ENCODE peak calls at places on chromosomes 11 and 22, in four cellular contexts. M is heart left ventricle, X is cardiac muscle cell, B is testis. J is an unnamed sample.

GRCh38 chr11:86594746-86595145 is 77.7 kb downstream of the ME3 start:
- DNase-seq in M (no peak), X (no peak), B (no peak), J (no peak)

GRCh38 chr11:69335461-69336386 is 41.8 kb downstream of the MYEOV start:
- DNase-seq in B (no peak), X (no peak), M (no peak), J (peak; percentile 13)

GRCh38 chr11:57514538-57515331 is 767 bp downstream of the SLC43A1 start:
- DNase-seq in X (peak; percentile 51), B (peak; percentile 66), M (peak; percentile 72), J (peak; percentile 83)

GRCh38 chr11:129056916-129057315 is 114.2 kb upstream of the TP53AIP1 start:
- DNase-seq in X (no peak), B (no peak), M (no peak), J (no peak)

GRCh38 chr11:69907611-69908010 is 88.4 kb upstream of the FGF3 start:
- DNase-seq in M (no peak), X (no peak), B (no peak), J (no peak)

GRCh38 chr11:34145073-34145472 is 39.6 kb downstream of the NAT10 start:
- DNase-seq in X (peak; percentile 20), M (no peak), B (no peak), J (no peak)

GRCh38 chr22:41968601-41969000 is 642 bp upstream of the SEPTIN3 start:
- DNase-seq in X (no peak), B (peak; percentile 39), M (no peak), J (peak; percentile 50)

GRCh38 chr11:108732395-108732794 is 67.5 kb downstream of the DDX10 start:
- DNase-seq in X (no peak), B (no peak), M (no peak), J (no peak)

GRCh38 chr22:39290248-39290720 is 29.1 kb downstream of the RPL3 start:
- DNase-seq in B (no peak), X (no peak), M (no peak), J (no peak)

GRCh38 chr11:101091781-101092180 is 37.8 kb downstream of the PGR start:
- DNase-seq in M (no peak), X (no peak), B (no peak), J (no peak)

DNA sequence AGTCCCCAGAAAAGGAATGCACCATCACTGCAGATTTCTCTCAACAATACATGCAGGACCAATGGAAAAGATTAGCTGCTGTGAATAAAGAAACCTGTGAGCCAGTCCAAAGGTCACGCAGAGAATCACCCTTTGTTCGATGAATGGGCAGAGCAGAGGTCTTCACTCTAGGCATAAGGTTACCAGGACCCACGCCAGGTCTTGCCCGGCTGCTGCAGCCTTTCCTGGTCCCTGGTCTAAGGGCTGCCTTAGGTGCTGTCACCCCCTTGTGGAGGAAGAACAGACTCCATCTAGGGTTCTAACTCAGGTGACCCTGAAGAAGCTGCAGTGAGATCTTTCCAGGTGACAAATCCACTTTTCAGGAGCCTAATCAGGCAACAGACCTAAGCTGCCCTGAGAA is 29.0 kb upstream of the NAP1L4 start:
- DNase-seq in B (peak; percentile 70), M (no peak), X (peak; percentile 64), J (peak; percentile 44)
- TF ChIP-seq CTCF in B (peak; percentile 31), M (peak; percentile 30), X (peak; percentile 45), J (peak; percentile 55)

DNA sequence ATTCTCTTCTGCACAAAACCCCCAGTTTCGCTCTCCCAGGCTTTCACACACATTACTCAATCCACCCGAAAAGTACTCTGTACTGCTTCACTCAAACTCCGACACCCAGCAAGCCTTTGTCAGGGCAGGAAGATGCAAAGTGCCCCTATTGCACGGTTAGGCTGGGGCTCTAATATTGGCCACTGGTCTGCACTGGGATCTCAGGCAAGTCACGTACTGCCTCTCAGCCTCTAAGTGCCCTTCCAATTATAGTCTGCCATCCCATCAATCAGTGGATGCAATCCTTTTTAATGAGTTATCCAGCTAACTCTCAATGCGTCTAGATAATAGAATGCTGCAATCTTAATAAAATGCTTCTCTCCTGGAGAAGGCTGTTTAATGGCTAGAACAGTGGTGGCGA is 37.1 kb downstream of the CLMP start:
- DNase-seq in X (peak; percentile 55), M (no peak), B (no peak), J (no peak)
- H3K27ac ChIP-seq in X (peak overlapping the region; percentile 90), M (no peak overlapping the region), B (no peak overlapping the region), J (no peak overlapping the region)

GRCh38 chr22:20258584-20259335 is 9.4 kb downstream of the RTN4R start:
- DNase-seq in M (no peak), B (no peak), X (no peak), J (no peak)

GRCh38 chr22:20256562-20257473 is 11.3 kb downstream of the RTN4R start:
- DNase-seq in B (no peak), X (no peak), M (no peak), J (no peak)

GRCh38 chr22:20256042-20256441 is 12.1 kb downstream of the RTN4R start:
- DNase-seq in B (no peak), M (no peak), X (no peak), J (no peak)

GRCh38 chr22:20259336-20259705 is 8.8 kb downstream of the RTN4R start:
- DNase-seq in X (no peak), M (no peak), B (no peak), J (no peak)

DNA sequence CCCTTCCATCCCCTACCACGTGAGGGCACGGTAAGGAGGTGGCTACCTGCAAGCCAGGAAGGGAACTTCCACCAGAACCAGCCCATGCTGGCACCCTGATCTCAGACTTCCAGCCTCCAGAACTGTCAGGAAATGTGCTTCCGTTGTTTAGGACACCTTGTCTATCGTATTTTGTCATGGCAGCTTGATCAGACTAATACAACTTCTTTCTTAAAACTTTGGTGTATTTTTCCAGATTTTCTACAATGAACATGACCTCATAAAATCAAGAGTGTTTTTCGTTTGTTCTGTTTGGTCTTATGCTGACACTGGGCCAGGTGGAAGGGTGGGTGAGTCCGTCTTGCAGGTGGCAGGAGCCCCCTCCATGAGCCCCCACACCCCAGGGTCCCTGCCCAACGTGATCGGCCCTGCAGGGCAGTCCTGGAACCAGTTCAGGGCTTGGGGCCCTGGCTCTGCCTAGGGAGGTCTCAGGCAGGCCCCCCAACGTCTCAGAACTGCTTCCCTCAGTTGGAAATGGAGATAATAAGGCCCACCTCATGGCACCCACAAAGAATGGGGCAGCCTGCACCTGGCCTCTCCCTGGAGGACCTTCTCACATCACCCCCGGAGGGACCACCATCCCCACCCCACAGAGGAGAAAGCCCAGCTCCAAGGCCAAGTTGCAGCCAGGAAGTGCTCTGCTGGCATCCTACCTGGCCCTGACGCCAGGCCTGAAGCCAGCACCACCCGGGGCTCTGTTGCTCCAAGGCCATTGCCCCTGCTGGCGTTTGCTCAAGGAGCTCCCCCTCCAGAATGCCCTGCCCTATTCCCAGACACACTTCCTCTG is 10.4 kb downstream of the RTN4R start:
- DNase-seq in X (no peak), M (no peak), B (no peak), J (no peak)
- TF ChIP-seq CTCF in X (no peak), M (no peak), B (no peak), J (no peak)

DNA sequence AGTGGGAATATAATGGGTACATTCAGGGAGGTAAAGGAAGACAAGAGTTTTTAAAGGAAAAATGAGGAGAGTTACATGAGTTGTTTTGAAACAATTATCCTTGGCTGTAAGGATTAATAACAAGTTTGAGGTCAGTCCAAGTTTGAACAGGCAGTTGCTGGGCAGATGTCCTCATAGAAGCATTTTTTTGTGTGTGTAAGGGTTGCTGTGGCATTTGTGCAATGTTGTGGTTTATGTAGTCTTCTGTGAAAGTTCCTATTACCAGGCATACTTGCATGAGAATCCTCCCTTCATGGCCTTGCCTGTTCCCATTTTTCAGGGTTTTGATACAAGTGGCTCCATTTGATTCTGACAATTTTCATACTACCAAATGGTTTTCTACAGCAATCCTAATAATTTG is 400.2 kb downstream of the KCNA4 start:
- DNase-seq in X (no peak), B (no peak), M (no peak), J (no peak)
- H3K27ac ChIP-seq in X (no peak overlapping the region), B (no peak overlapping the region), M (no peak overlapping the region), J (no peak overlapping the region)

GRCh38 chr22:28601915-28602314 is 77.7 kb downstream of the TTC28 start:
- DNase-seq in M (no peak), X (no peak), B (no peak), J (no peak)
- TF ChIP-seq CTCF in M (no peak), X (no peak), B (no peak), J (no peak)

GRCh38 chr11:1295086-1295485 is 14.3 kb downstream of the TOLLIP start:
- DNase-seq in B (no peak), M (no peak), X (no peak), J (no peak)

GRCh38 chr11:1293619-1294015 is 15.8 kb downstream of the TOLLIP start:
- DNase-seq in B (peak; percentile 63), M (no peak), X (no peak), J (no peak)

GRCh38 chr11:1296287-1296686 is 13.1 kb downstream of the TOLLIP start:
- DNase-seq in B (no peak), X (no peak), M (no peak), J (no peak)

GRCh38 chr11:1297011-1297575 is 12.3 kb downstream of the TOLLIP start:
- DNase-seq in B (peak; percentile 11), M (no peak), X (no peak), J (no peak)

GRCh38 chr11:1295591-1295990 is 13.8 kb downstream of the TOLLIP start:
- DNase-seq in M (no peak), B (no peak), X (no peak), J (no peak)
- H3K27ac ChIP-seq in M (no peak overlapping the region), B (no peak overlapping the region), X (no peak overlapping the region), J (no peak overlapping the region)

DNA sequence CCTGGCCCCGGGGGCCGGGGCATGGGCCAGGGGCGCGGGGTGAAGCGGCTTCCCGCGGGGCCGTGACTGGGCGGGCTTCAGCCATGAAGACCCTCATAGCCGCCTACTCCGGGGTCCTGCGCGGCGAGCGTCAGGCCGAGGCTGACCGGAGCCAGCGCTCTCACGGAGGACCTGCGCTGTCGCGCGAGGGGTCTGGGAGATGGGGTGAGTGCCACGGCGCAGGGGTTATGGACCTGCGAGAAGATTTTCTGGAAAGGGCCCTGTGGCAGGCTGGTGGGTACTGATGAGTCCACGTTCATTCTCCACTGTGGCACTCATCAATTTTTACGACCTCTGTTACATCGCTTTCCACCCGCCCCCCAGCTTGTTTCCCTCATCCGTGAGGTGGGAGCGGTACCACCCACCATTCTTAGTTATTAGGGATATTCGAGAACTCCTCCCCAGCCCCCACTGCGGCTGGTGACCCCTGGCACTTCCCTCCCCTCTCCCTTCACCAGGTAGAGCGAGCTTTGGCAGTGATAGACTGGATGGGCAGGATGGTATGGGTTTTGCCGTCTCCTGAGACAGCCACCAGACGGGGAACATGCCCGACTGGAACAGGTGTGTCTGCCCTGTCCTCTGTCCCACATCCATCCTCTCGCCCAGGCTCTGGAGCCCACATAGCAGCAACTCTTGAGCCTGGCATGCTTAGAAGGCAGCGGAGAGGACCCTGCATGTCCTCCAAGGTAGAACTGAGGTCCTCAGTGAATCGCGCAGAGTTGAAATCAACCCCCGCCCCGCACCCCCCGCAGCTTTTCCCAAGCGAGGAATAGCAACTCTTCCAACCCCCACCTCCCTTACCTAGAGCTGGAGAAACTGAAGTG is 562 bp downstream of the DGAT2 start:
- DNase-seq in B (no peak), M (no peak), X (no peak), J (peak; percentile 28)
- TF ChIP-seq CTCF in B (no peak), M (no peak), X (no peak), J (no peak)